ENCODE peak calls at places on chromosomes 1 and 21, in eight cellular contexts. One of them, this sample, is unnamed.

GRCh38 chr21:31509108-31510017 is 150.1 kb upstream of the SOD1 start:
- DNase-seq in K562: peak
- DNase-seq in G401: peak
- DNase-seq in bronchial epithelial cell: peak
- DNase-seq in A172: peak
- DNase-seq in left kidney: no peak
- DNase-seq in cardiac muscle cell: peak
- DNase-seq in ELR: peak
- DNase-seq in this sample: peak

GRCh38 chr21:29074007-29074376 is 544 bp upstream of the CCT8 start:
- DNase-seq in K562: no peak
- DNase-seq in G401: no peak
- DNase-seq in bronchial epithelial cell: no peak
- DNase-seq in A172: no peak
- DNase-seq in left kidney: no peak
- DNase-seq in cardiac muscle cell: no peak
- DNase-seq in ELR: no peak
- DNase-seq in this sample: no peak

GRCh38 chr1:83693409-83694126 is 305.4 kb downstream of the TTLL7 start:
- DNase-seq in K562: no peak
- DNase-seq in G401: no peak
- DNase-seq in bronchial epithelial cell: no peak
- DNase-seq in A172: no peak
- DNase-seq in left kidney: peak
- DNase-seq in cardiac muscle cell: peak
- DNase-seq in ELR: no peak
- DNase-seq in this sample: peak

GRCh38 chr21:38995755-38996154 is 187.5 kb downstream of the PSMG1 start:
- DNase-seq in K562: no peak
- DNase-seq in G401: no peak
- DNase-seq in bronchial epithelial cell: no peak
- DNase-seq in A172: no peak
- DNase-seq in left kidney: no peak
- DNase-seq in cardiac muscle cell: no peak
- DNase-seq in ELR: no peak
- DNase-seq in this sample: peak

GRCh38 chr1:148161252-148161901 is 9.3 kb upstream of the NBPF11 start:
- DNase-seq in K562: no peak
- DNase-seq in G401: no peak
- DNase-seq in bronchial epithelial cell: no peak
- DNase-seq in A172: no peak
- DNase-seq in left kidney: peak
- DNase-seq in cardiac muscle cell: no peak
- DNase-seq in ELR: no peak
- DNase-seq in this sample: no peak

GRCh38 chr1:238029126-238029525 is 138.4 kb upstream of the ZP4 start:
- DNase-seq in K562: no peak
- DNase-seq in G401: no peak
- DNase-seq in bronchial epithelial cell: no peak
- DNase-seq in A172: no peak
- DNase-seq in left kidney: peak
- DNase-seq in cardiac muscle cell: no peak
- DNase-seq in ELR: no peak
- DNase-seq in this sample: no peak

GRCh38 chr1:210523830-210524229 is 195.1 kb downstream of the HHAT start:
- DNase-seq in K562: no peak
- DNase-seq in G401: no peak
- DNase-seq in bronchial epithelial cell: no peak
- DNase-seq in A172: no peak
- DNase-seq in left kidney: no peak
- DNase-seq in cardiac muscle cell: no peak
- DNase-seq in ELR: no peak
- DNase-seq in this sample: no peak

GRCh38 chr1:211198880-211199279 is 60.3 kb upstream of the RCOR3 start:
- DNase-seq in K562: no peak
- DNase-seq in G401: no peak
- DNase-seq in bronchial epithelial cell: no peak
- DNase-seq in A172: no peak
- DNase-seq in left kidney: no peak
- DNase-seq in cardiac muscle cell: peak
- DNase-seq in ELR: no peak
- DNase-seq in this sample: no peak

GRCh38 chr1:25771246-25772114 is 28.5 kb upstream of the SELENON start:
- DNase-seq in K562: no peak
- DNase-seq in G401: peak
- DNase-seq in bronchial epithelial cell: no peak
- DNase-seq in A172: peak
- DNase-seq in left kidney: peak
- DNase-seq in cardiac muscle cell: no peak
- DNase-seq in ELR: no peak
- DNase-seq in this sample: peak

GRCh38 chr1:237879195-237879594 is 11.5 kb downstream of the ZP4 start:
- DNase-seq in K562: no peak
- DNase-seq in G401: no peak
- DNase-seq in bronchial epithelial cell: peak
- DNase-seq in A172: peak
- DNase-seq in left kidney: no peak
- DNase-seq in cardiac muscle cell: no peak
- DNase-seq in ELR: peak
- DNase-seq in this sample: no peak

GRCh38 chr1:245652660-245653427 is 498.1 kb downstream of the KIF26B start:
- DNase-seq in K562: no peak
- DNase-seq in G401: no peak
- DNase-seq in bronchial epithelial cell: no peak
- DNase-seq in A172: no peak
- DNase-seq in left kidney: no peak
- DNase-seq in cardiac muscle cell: no peak
- DNase-seq in ELR: no peak
- DNase-seq in this sample: no peak

GRCh38 chr21:36478207-36478701 is 1.7 kb downstream of the CLDN14 start:
- DNase-seq in K562: no peak
- DNase-seq in G401: no peak
- DNase-seq in bronchial epithelial cell: peak
- DNase-seq in A172: peak
- DNase-seq in left kidney: no peak
- DNase-seq in cardiac muscle cell: peak
- DNase-seq in ELR: peak
- DNase-seq in this sample: no peak

GRCh38 chr1:71561729-71562128 is 480.9 kb upstream of the ZRANB2 start:
- DNase-seq in K562: no peak
- DNase-seq in G401: peak
- DNase-seq in bronchial epithelial cell: peak
- DNase-seq in A172: peak
- DNase-seq in left kidney: no peak
- DNase-seq in cardiac muscle cell: peak
- DNase-seq in ELR: peak
- DNase-seq in this sample: no peak

GRCh38 chr1:212255705-212256307 is 29.4 kb upstream of the PPP2R5A start:
- DNase-seq in K562: no peak
- DNase-seq in G401: no peak
- DNase-seq in bronchial epithelial cell: peak
- DNase-seq in A172: no peak
- DNase-seq in left kidney: peak
- DNase-seq in cardiac muscle cell: peak
- DNase-seq in ELR: no peak
- DNase-seq in this sample: no peak

GRCh38 chr1:17230106-17230505 is 18.8 kb upstream of the PADI3 start:
- DNase-seq in K562: no peak
- DNase-seq in G401: no peak
- DNase-seq in bronchial epithelial cell: no peak
- DNase-seq in A172: no peak
- DNase-seq in left kidney: no peak
- DNase-seq in cardiac muscle cell: no peak
- DNase-seq in ELR: no peak
- DNase-seq in this sample: no peak

GRCh38 chr1:44230796-44231195 is 17.5 kb downstream of the DMAP1 start:
- DNase-seq in K562: no peak
- DNase-seq in G401: no peak
- DNase-seq in bronchial epithelial cell: no peak
- DNase-seq in A172: no peak
- DNase-seq in left kidney: no peak
- DNase-seq in cardiac muscle cell: no peak
- DNase-seq in ELR: no peak
- DNase-seq in this sample: no peak

GRCh38 chr1:8353386-8353785 is 35.5 kb downstream of the SLC45A1 start:
- DNase-seq in K562: no peak
- DNase-seq in G401: no peak
- DNase-seq in bronchial epithelial cell: no peak
- DNase-seq in A172: no peak
- DNase-seq in left kidney: no peak
- DNase-seq in cardiac muscle cell: no peak
- DNase-seq in ELR: no peak
- DNase-seq in this sample: no peak

GRCh38 chr21:43758132-43758619 is 17.9 kb downstream of the CSTB start:
- DNase-seq in K562: no peak
- DNase-seq in G401: no peak
- DNase-seq in bronchial epithelial cell: no peak
- DNase-seq in A172: peak
- DNase-seq in left kidney: peak
- DNase-seq in cardiac muscle cell: peak
- DNase-seq in ELR: no peak
- DNase-seq in this sample: no peak

GRCh38 chr1:105591681-105592080 is 1464.8 kb upstream of the PRMT6 start:
- DNase-seq in K562: no peak
- DNase-seq in G401: no peak
- DNase-seq in bronchial epithelial cell: no peak
- DNase-seq in A172: no peak
- DNase-seq in left kidney: no peak
- DNase-seq in cardiac muscle cell: no peak
- DNase-seq in ELR: no peak
- DNase-seq in this sample: no peak

GRCh38 chr1:205325334-205325884 is 3.9 kb upstream of the NUAK2 start:
- DNase-seq in K562: peak
- DNase-seq in G401: peak
- DNase-seq in bronchial epithelial cell: peak
- DNase-seq in A172: peak
- DNase-seq in left kidney: peak
- DNase-seq in cardiac muscle cell: peak
- DNase-seq in ELR: peak
- DNase-seq in this sample: peak

GRCh38 chr1:205172729-205173366 is 38.7 kb downstream of the DSTYK start:
- DNase-seq in K562: peak
- DNase-seq in G401: no peak
- DNase-seq in bronchial epithelial cell: peak
- DNase-seq in A172: peak
- DNase-seq in left kidney: no peak
- DNase-seq in cardiac muscle cell: peak
- DNase-seq in ELR: peak
- DNase-seq in this sample: no peak

GRCh38 chr21:35343046-35343816 is 294.1 kb upstream of the RUNX1 start:
- DNase-seq in K562: no peak
- DNase-seq in G401: no peak
- DNase-seq in bronchial epithelial cell: peak
- DNase-seq in A172: peak
- DNase-seq in left kidney: no peak
- DNase-seq in cardiac muscle cell: peak
- DNase-seq in ELR: no peak
- DNase-seq in this sample: no peak

GRCh38 chr1:100455478-100456072 is 82.4 kb upstream of the GPR88 start:
- DNase-seq in K562: no peak
- DNase-seq in G401: peak
- DNase-seq in bronchial epithelial cell: peak
- DNase-seq in A172: peak
- DNase-seq in left kidney: no peak
- DNase-seq in cardiac muscle cell: peak
- DNase-seq in ELR: peak
- DNase-seq in this sample: peak

GRCh38 chr1:162210171-162210570 is 140.7 kb downstream of the NOS1AP start:
- DNase-seq in K562: no peak
- DNase-seq in G401: no peak
- DNase-seq in bronchial epithelial cell: no peak
- DNase-seq in A172: no peak
- DNase-seq in left kidney: no peak
- DNase-seq in cardiac muscle cell: no peak
- DNase-seq in ELR: no peak
- DNase-seq in this sample: no peak

GRCh38 chr1:56426587-56426986 is 152.8 kb downstream of the PLPP3 start:
- DNase-seq in K562: no peak
- DNase-seq in G401: no peak
- DNase-seq in bronchial epithelial cell: no peak
- DNase-seq in A172: no peak
- DNase-seq in left kidney: no peak
- DNase-seq in cardiac muscle cell: no peak
- DNase-seq in ELR: no peak
- DNase-seq in this sample: no peak

GRCh38 chr21:41827951-41828883 is 50.9 kb downstream of the PRDM15 start:
- DNase-seq in K562: no peak
- DNase-seq in G401: no peak
- DNase-seq in bronchial epithelial cell: no peak
- DNase-seq in A172: no peak
- DNase-seq in left kidney: peak
- DNase-seq in cardiac muscle cell: no peak
- DNase-seq in ELR: peak
- DNase-seq in this sample: no peak

GRCh38 chr21:36799869-36800268 is 101.0 kb downstream of the SIM2 start:
- DNase-seq in K562: no peak
- DNase-seq in G401: no peak
- DNase-seq in bronchial epithelial cell: no peak
- DNase-seq in A172: no peak
- DNase-seq in left kidney: no peak
- DNase-seq in cardiac muscle cell: no peak
- DNase-seq in ELR: no peak
- DNase-seq in this sample: no peak